ENCODE peak calls at places on chromosomes 13 and 19, in five cellular contexts. P is Kasumi-1, E is SW480, N is H1, V is aorta. Q is an unnamed sample.

GRCh38 chr19:33039108-33039599 is 25.5 kb downstream of the RHPN2 start:
- DNase-seq in P (no peak), E (no peak), N (no peak), V (no peak), Q (no peak)

GRCh38 chr19:7751157-7751783 is 3.9 kb upstream of the CD209 start:
- DNase-seq in P (no peak), E (peak), N (no peak), V (no peak), Q (no peak)

GRCh38 chr13:95641291-95641811 is 3.2 kb downstream of the DZIP1 start:
- DNase-seq in P (no peak), E (no peak), N (no peak), V (peak), Q (no peak)

GRCh38 chr13:77372275-77372674 is 45.4 kb upstream of the MYCBP2 start:
- DNase-seq in P (no peak), E (no peak), N (no peak), V (no peak), Q (no peak)

GRCh38 chr13:25330541-25330940 is 29.1 kb downstream of the NUP58 start:
- DNase-seq in P (no peak), E (no peak), N (no peak), V (no peak), Q (no peak)

GRCh38 chr13:94707400-94708021 is 4.8 kb downstream of the SOX21 start:
- DNase-seq in P (no peak), E (no peak), N (no peak), V (no peak), Q (peak)

GRCh38 chr19:3849092-3849491 is 19.7 kb downstream of the ZFR2 start:
- DNase-seq in P (peak), E (peak), N (no peak), V (no peak), Q (peak)

GRCh38 chr19:5225486-5226345 is 114.9 kb downstream of the PTPRS start:
- DNase-seq in P (no peak), E (peak), N (no peak), V (no peak), Q (no peak)

GRCh38 chr13:27170521-27171243 is 929 bp downstream of the USP12 start:
- DNase-seq in P (peak), E (peak), N (no peak), V (peak), Q (peak)

GRCh38 chr13:71625694-71626093 is 241.3 kb downstream of the DACH1 start:
- DNase-seq in P (no peak), E (no peak), N (no peak), V (no peak), Q (no peak)

GRCh38 chr13:25886438-25887214 is 165.2 kb downstream of the SHISA2 start:
- DNase-seq in P (no peak), E (peak), N (no peak), V (no peak), Q (no peak)

Q was measured in KBM-7.